ENCODE peak calls at places on chromosomes 3 and 15, in seven cellular contexts. A is T1000; H is occipital lobe; K is endothelial cell of umbilical vein; C is activated T-helper 9 cell treated with anti-CD3 and anti-CD28 coated beads, Interleukin-2, amount 50 U/mL, for 16 hours; X is neural crest cell; N is HT1080. W is an unnamed sample.

GRCh38 chr3:164476631-164477030 is 601.7 kb downstream of the SI start:
- DNase-seq in A (no peak), H (no peak), K (no peak), C (no peak), X (no peak), N (no peak), W (no peak)

GRCh38 chr3:188491276-188491687 is 337.3 kb downstream of the LPP start:
- DNase-seq in A (peak), H (no peak), K (peak), C (no peak), X (no peak), N (no peak), W (no peak)

GRCh38 chr3:49611714-49612113 is 57.4 kb downstream of the BSN start:
- DNase-seq in A (no peak), H (no peak), K (no peak), C (no peak), X (no peak), N (no peak), W (no peak)

GRCh38 chr15:59689626-59690236 is 611 bp upstream of the BNIP2 start:
- DNase-seq in A (no peak), H (peak), K (peak), C (peak), X (peak), N (peak), W (peak)

GRCh38 chr3:197749315-197749600 is 425 bp upstream of the FYTTD1 start:
- DNase-seq in A (peak), H (peak), K (no peak), C (peak), X (no peak), N (no peak), W (peak)

GRCh38 chr3:182728248-182728647 is 65.1 kb upstream of the ATP11B start:
- DNase-seq in A (no peak), H (no peak), K (no peak), C (no peak), X (no peak), N (no peak), W (no peak)

GRCh38 chr3:185831990-185832389 is 7.1 kb upstream of the IGF2BP2 start:
- DNase-seq in A (no peak), H (no peak), K (no peak), C (no peak), X (no peak), N (no peak), W (no peak)

GRCh38 chr3:105401691-105402149 is 35.0 kb downstream of the ALCAM start:
- DNase-seq in A (no peak), H (no peak), K (peak), C (no peak), X (no peak), N (peak), W (no peak)

GRCh38 chr3:181363231-181363630 is 348.5 kb upstream of the SOX2 start:
- DNase-seq in A (no peak), H (no peak), K (no peak), C (no peak), X (no peak), N (no peak), W (no peak)

GRCh38 chr15:92638291-92638708 is 17.3 kb downstream of the FAM174B start:
- DNase-seq in A (no peak), H (no peak), K (peak), C (no peak), X (no peak), N (no peak), W (no peak)

GRCh38 chr15:66763186-66764066 is 61.4 kb downstream of the SMAD6 start:
- DNase-seq in A (no peak), H (no peak), K (peak), C (no peak), X (no peak), N (no peak), W (no peak)

GRCh38 chr15:43954181-43954621 is 127.4 kb downstream of the WDR76 start:
- DNase-seq in A (peak), H (peak), K (no peak), C (no peak), X (no peak), N (peak), W (no peak)

GRCh38 chr15:25504307-25504706 is 65.5 kb upstream of the UBE3A start:
- DNase-seq in A (no peak), H (no peak), K (no peak), C (no peak), X (no peak), N (peak), W (no peak)

W was measured in T-helper 2 cell.